ENCODE peak calls at places on chromosomes 12 and 14, in ten cellular contexts. Q is BJ, R is endothelial cell of umbilical vein, F is suprapubic skin, W is left lung, N is adipocyte, Y is bronchial epithelial cell, O is fibroblast of lung, J is mesendoderm, X is pancreas. P is an unnamed sample.

GRCh38 chr14:77849711-77850110 is 49.8 kb downstream of the ADCK1 start:
- DNase-seq in Q (no peak), R (no peak), F (no peak), W (no peak), N (no peak), Y (no peak), O (peak; percentile 71), J (no peak), X (no peak), P (no peak)

GRCh38 chr14:99730876-99731351 is 46.8 kb downstream of the CYP46A1 start:
- DNase-seq in Q (no peak), R (no peak), F (peak; percentile 59), W (peak; percentile 33), N (no peak), Y (no peak), O (no peak), J (no peak), X (peak; percentile 60), P (no peak)

GRCh38 chr12:131895640-131896079 is 1.2 kb downstream of the ULK1 start:
- DNase-seq in Q (no peak), R (peak; percentile 24), F (no peak), W (no peak), N (no peak), Y (no peak), O (no peak), J (no peak), X (no peak), P (no peak)

GRCh38 chr14:89669209-89669608 is 252.2 kb upstream of the FOXN3 start:
- DNase-seq in Q (no peak), R (no peak), F (no peak), W (peak; percentile 38), N (no peak), Y (no peak), O (no peak), J (no peak), X (no peak), P (no peak)

GRCh38 chr14:103013028-103013427 is 44.3 kb downstream of the CDC42BPB start:
- DNase-seq in Q (no peak), R (no peak), F (no peak), W (no peak), N (no peak), Y (no peak), O (no peak), J (no peak), X (peak; percentile 25), P (no peak)

GRCh38 chr12:80894179-80894578 is 43.6 kb downstream of the LIN7A start:
- DNase-seq in Q (no peak), R (no peak), F (no peak), W (no peak), N (no peak), Y (no peak), O (no peak), J (peak; percentile 75), X (no peak), P (no peak)

GRCh38 chr12:100692502-100692901 is 102.1 kb upstream of the ANO4 start:
- DNase-seq in Q (no peak), R (no peak), F (no peak), W (no peak), N (no peak), Y (no peak), O (no peak), J (no peak), X (no peak), P (no peak)

GRCh38 chr12:117596968-117597367 is 235.5 kb upstream of the NOS1 start:
- DNase-seq in Q (no peak), R (no peak), F (no peak), W (no peak), N (no peak), Y (no peak), O (no peak), J (peak; percentile 25), X (no peak), P (no peak)

GRCh38 chr14:94066089-94066676 is 14.8 kb downstream of the DDX24 start:
- DNase-seq in Q (no peak), R (no peak), F (no peak), W (no peak), N (no peak), Y (peak; percentile 87), O (peak; percentile 20), J (peak; percentile 34), X (no peak), P (no peak)

GRCh38 chr12:68565391-68565903 is 45.3 kb upstream of the RAP1B start:
- DNase-seq in Q (peak; percentile 96), R (peak; percentile 86), F (no peak), W (no peak), N (peak; percentile 90), Y (peak; percentile 80), O (peak; percentile 92), J (no peak), X (no peak), P (no peak)

GRCh38 chr14:80850197-80850814 is 91.2 kb downstream of the CEP128 start:
- DNase-seq in Q (peak; percentile 9), R (peak; percentile 63), F (no peak), W (no peak), N (peak; percentile 85), Y (peak; percentile 46), O (peak; percentile 30), J (peak; percentile 27), X (no peak), P (no peak)

GRCh38 chr12:123363743-123364531 is 710 bp downstream of the SBNO1 start:
- DNase-seq in Q (no peak), R (peak; percentile 49), F (peak; percentile 77), W (peak; percentile 47), N (peak; percentile 60), Y (peak; percentile 29), O (peak; percentile 21), J (peak; percentile 44), X (peak; percentile 72), P (peak; percentile 68)

GRCh38 chr14:20387577-20387976 is 25.7 kb downstream of the TEP1 start:
- DNase-seq in Q (no peak), R (no peak), F (no peak), W (no peak), N (no peak), Y (no peak), O (no peak), J (peak; percentile 34), X (no peak), P (no peak)

GRCh38 chr12:45336331-45336730 is 120.4 kb downstream of the ANO6 start:
- DNase-seq in Q (peak; percentile 64), R (peak; percentile 31), F (no peak), W (no peak), N (peak; percentile 86), Y (peak; percentile 98), O (peak; percentile 98), J (no peak), X (no peak), P (no peak)

GRCh38 chr12:76883826-76884225 is 5.0 kb upstream of the CSRP2 start:
- DNase-seq in Q (no peak), R (no peak), F (no peak), W (peak; percentile 36), N (no peak), Y (no peak), O (peak; percentile 77), J (no peak), X (no peak), P (no peak)

GRCh38 chr14:95059126-95059525 is 98.2 kb downstream of the DICER1 start:
- DNase-seq in Q (no peak), R (no peak), F (no peak), W (no peak), N (no peak), Y (no peak), O (no peak), J (no peak), X (no peak), P (no peak)

DNA sequence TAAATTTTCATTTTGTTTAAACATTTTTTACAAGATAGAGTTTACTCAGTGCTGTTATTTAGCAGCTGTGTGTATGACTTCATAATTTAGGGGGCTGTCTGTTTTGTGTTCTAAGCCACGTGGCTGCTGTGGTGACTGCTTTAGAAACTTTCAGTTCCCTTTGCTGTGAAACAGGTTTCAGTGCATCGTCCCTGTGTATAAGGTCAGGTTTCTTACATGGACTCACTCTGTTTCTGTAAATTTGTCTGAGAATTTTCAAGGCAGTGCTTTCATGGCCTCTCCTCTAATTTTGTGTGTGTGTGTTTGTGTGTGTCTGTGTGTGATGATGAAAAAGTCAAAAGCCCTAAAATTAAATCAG is 32.4 kb downstream of the BICD1 start:
- DNase-seq in Q (no peak), R (peak; percentile 39), F (no peak), W (no peak), N (peak; percentile 49), Y (no peak), O (peak; percentile 66), J (peak; percentile 52), X (no peak), P (no peak)
- H3K4me3 ChIP-seq in Q (peak overlapping the region; percentile 32), R (peak overlapping the region; percentile 22), F (peak overlapping the region; percentile 39), W (peak overlapping the region; percentile 35), N (peak overlapping the region; percentile 75), Y (no peak overlapping the region), O (peak overlapping the region; percentile 37), J (no peak overlapping the region), X (no peak overlapping the region), P (no peak overlapping the region)

DNA sequence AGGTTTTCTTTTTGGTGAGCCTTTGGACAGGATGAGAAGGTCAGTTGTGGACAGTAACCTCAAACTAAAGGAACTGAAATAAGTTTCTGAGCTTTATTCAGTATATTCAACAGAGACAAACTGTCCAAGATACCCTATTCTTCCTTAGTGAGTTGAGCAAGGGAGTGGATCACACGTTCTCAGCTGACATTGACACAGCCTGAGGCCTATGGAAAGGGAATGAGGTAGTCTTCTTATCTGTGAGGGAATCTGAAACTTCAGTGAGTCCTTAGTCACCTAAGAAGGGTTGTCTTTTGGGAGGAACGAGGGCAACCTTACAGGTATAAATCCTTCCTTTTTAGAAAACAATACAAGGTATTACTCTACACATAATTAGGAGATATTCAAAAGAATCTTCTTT is 5.0 kb upstream of the NUBPL start:
- DNase-seq in Q (no peak), R (no peak), F (no peak), W (no peak), N (no peak), Y (no peak), O (no peak), J (peak; percentile 42), X (no peak), P (no peak)
- H3K27me3 ChIP-seq in Q (no peaks in the 10 kb centered on the region), R (peaks cover 8% of the 10 kb centered on the region), F (peaks cover 4% of the 10 kb centered on the region), W (peaks cover 7% of the 10 kb centered on the region), N (peaks cover 17% of the 10 kb centered on the region), Y (no peaks in the 10 kb centered on the region), O (peaks cover 4% of the 10 kb centered on the region), J (no peaks in the 10 kb centered on the region), X (no peaks in the 10 kb centered on the region), P (no peaks in the 10 kb centered on the region)

DNA sequence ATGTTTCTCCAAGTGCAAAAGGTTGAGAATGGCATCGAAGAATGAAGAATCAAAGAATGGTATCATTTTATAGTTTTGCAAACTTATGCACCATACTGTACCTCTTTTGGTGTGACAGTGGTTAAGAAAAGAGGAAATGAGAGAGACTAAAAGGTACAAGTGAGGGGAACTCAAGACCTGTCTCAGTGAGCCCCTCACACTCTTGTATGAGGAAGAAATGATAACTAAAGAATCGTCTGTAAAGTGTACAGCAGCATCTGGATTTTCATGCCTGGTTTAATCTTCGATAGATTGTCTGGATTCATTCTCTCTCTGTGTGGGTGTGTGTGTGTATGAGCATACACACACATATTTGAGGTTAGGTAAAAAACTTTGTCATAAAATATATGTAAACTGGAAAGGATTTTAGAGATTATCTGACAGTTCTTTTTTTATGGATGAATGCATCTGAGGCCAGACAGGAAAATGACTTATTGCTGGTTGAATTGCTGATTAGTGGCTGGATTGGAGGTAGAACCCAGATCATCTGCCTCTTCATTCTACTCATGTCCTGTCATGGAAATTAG is 15.9 kb upstream of the SLC38A2 start:
- DNase-seq in Q (no peak), R (peak; percentile 20), F (no peak), W (no peak), N (peak; percentile 62), Y (peak; percentile 63), O (peak; percentile 95), J (no peak), X (no peak), P (no peak)
- H3K4me3 ChIP-seq in Q (no peak overlapping the region), R (no peak overlapping the region), F (no peak overlapping the region), W (no peak overlapping the region), N (peak overlapping the region; percentile 73), Y (no peak overlapping the region), O (no peak overlapping the region), J (no peak overlapping the region), X (no peak overlapping the region), P (no peak overlapping the region)

GRCh38 chr14:73661872-73662271 is 17.1 kb downstream of the DNAL1 start:
- DNase-seq in Q (no peak), R (no peak), F (no peak), W (no peak), N (no peak), Y (no peak), O (peak; percentile 65), J (no peak), X (no peak), P (no peak)
- H3K27me3 ChIP-seq in Q (no peaks in the 10 kb centered on the region), R (no peaks in the 10 kb centered on the region), F (no peaks in the 10 kb centered on the region), W (no peaks in the 10 kb centered on the region), N (no peaks in the 10 kb centered on the region), Y (no peaks in the 10 kb centered on the region), O (no peaks in the 10 kb centered on the region), J (no peaks in the 10 kb centered on the region), X (no peaks in the 10 kb centered on the region), P (no peaks in the 10 kb centered on the region)

P was measured in H7.